ENCODE peak calls at places on chromosomes 3 and 15, in six cellular contexts. S is AG10803; K is activated T-cell treated with anti-CD3 and anti-CD28 coated beads for 1 hour; Z is activated CD8-positive, alpha-beta memory T cell treated with anti-CD3 and anti-CD28 coated beads, Interleukin-2, amount 50 U/mL, for 4 hours; D is EH; E is left cardiac atrium. B is an unnamed sample.

GRCh38 chr15:80875568-80875967 is 96.4 kb downstream of the CEMIP start:
- DNase-seq in S (no peak), K (no peak), Z (no peak), D (no peak), E (peak), B (no peak)

GRCh38 chr15:34640661-34641060 is 57.2 kb upstream of the GOLGA8B start:
- DNase-seq in S (no peak), K (no peak), Z (no peak), D (no peak), E (no peak), B (no peak)

GRCh38 chr3:43534676-43535075 is 87.1 kb downstream of the ANO10 start:
- DNase-seq in S (no peak), K (no peak), Z (no peak), D (no peak), E (no peak), B (no peak)

GRCh38 chr3:72960812-72961518 is 35.6 kb upstream of the PPP4R2 start:
- DNase-seq in S (peak), K (no peak), Z (no peak), D (peak), E (peak), B (no peak)

GRCh38 chr3:157807286-157807685 is 298.9 kb downstream of the SHOX2 start:
- DNase-seq in S (peak), K (no peak), Z (no peak), D (peak), E (no peak), B (no peak)

GRCh38 chr3:109926376-109926775 is 589.0 kb upstream of the DPPA4 start:
- DNase-seq in S (no peak), K (no peak), Z (no peak), D (peak), E (no peak), B (no peak)

GRCh38 chr3:195063596-195064193 is 207.3 kb downstream of the XXYLT1 start:
- DNase-seq in S (peak), K (no peak), Z (no peak), D (no peak), E (peak), B (no peak)

GRCh38 chr3:144763878-144764454 is 792.3 kb downstream of the DIPK2A start:
- DNase-seq in S (no peak), K (no peak), Z (no peak), D (no peak), E (no peak), B (no peak)

GRCh38 chr3:186783731-186784515 is 546 bp downstream of the EIF4A2 start:
- DNase-seq in S (peak), K (peak), Z (peak), D (peak), E (peak), B (peak)

GRCh38 chr15:34039506-34040123 is 611 bp upstream of the AVEN start:
- DNase-seq in S (no peak), K (no peak), Z (peak), D (peak), E (no peak), B (peak)

GRCh38 chr15:63030101-63030528 is 12.4 kb upstream of the TPM1 start:
- DNase-seq in S (peak), K (no peak), Z (no peak), D (peak), E (no peak), B (no peak)

GRCh38 chr15:91867581-91868026 is 14.1 kb downstream of the SLCO3A1 start:
- DNase-seq in S (peak), K (no peak), Z (no peak), D (peak), E (peak), B (no peak)

GRCh38 chr3:127162947-127163645 is 29.8 kb upstream of the PRR23E start:
- DNase-seq in S (no peak), K (no peak), Z (no peak), D (peak), E (no peak), B (no peak)

GRCh38 chr3:195908439-195909293 is at the start of gene TNK2:
- DNase-seq in S (no peak), K (no peak), Z (peak), D (peak), E (peak), B (peak)

GRCh38 chr15:62389887-62390792 is 225.1 kb upstream of the C2CD4B start:
- DNase-seq in S (peak), K (peak), Z (peak), D (peak), E (peak), B (peak)

GRCh38 chr3:129663045-129663446 is 56.6 kb upstream of the PLXND1 start:
- DNase-seq in S (peak), K (no peak), Z (no peak), D (peak), E (no peak), B (no peak)

GRCh38 chr3:39232859-39233258 is 40.5 kb upstream of the XIRP1 start:
- DNase-seq in S (no peak), K (no peak), Z (no peak), D (no peak), E (no peak), B (no peak)

GRCh38 chr15:66269326-66270090 is 16.0 kb upstream of the MEGF11 start:
- DNase-seq in S (peak), K (no peak), Z (no peak), D (peak), E (no peak), B (no peak)

GRCh38 chr15:81038975-81039607 is 38.4 kb downstream of the TLNRD1 start:
- DNase-seq in S (no peak), K (no peak), Z (no peak), D (peak), E (no peak), B (no peak)

GRCh38 chr3:103711670-103712069 is 1276.9 kb downstream of the ZPLD1 start:
- DNase-seq in S (no peak), K (no peak), Z (no peak), D (no peak), E (no peak), B (no peak)